ENCODE peak calls at places on chromosomes 6 and 20, in ten cellular contexts. W is MV-4-11; Q is hypothalamus; K is NCI-H774; T is effector CD4-positive, alpha-beta T cell; N is adrenal gland; Z is iPS-NIHi11; A is AG08396; J is T-cell; I is NCI-H2029. M is an unnamed sample.

GRCh38 chr20:24773751-24774201 is 175.3 kb upstream of the CST7 start:
- DNase-seq in W (peak; percentile 53), Q (no peak), K (no peak), T (no peak), N (no peak), Z (no peak), A (peak; percentile 55), J (peak; percentile 2), I (no peak), M (peak; percentile 9)

GRCh38 chr20:57627972-57628650 is 7.9 kb upstream of the ZBP1 start:
- DNase-seq in W (peak; percentile 80), Q (no peak), K (no peak), T (peak; percentile 52), N (peak; percentile 50), Z (no peak), A (no peak), J (peak; percentile 77), I (no peak), M (no peak)

GRCh38 chr6:2818593-2818992 is 23.1 kb downstream of the SERPINB1 start:
- DNase-seq in W (peak; percentile 12), Q (no peak), K (no peak), T (no peak), N (no peak), Z (no peak), A (no peak), J (no peak), I (no peak), M (no peak)

GRCh38 chr20:3744806-3745685 is 12.6 kb downstream of the HSPA12B start:
- DNase-seq in W (peak; percentile 74), Q (no peak), K (peak; percentile 65), T (peak; percentile 71), N (peak; percentile 88), Z (peak; percentile 96), A (no peak), J (peak; percentile 75), I (peak; percentile 68), M (peak; percentile 69)

GRCh38 chr6:15242937-15243614 is 2.8 kb upstream of the JARID2 start:
- DNase-seq in W (no peak), Q (no peak), K (no peak), T (no peak), N (no peak), Z (no peak), A (no peak), J (no peak), I (no peak), M (no peak)

GRCh38 chr6:116420341-116420740 is 40.8 kb upstream of the CALHM6 start:
- DNase-seq in W (no peak), Q (no peak), K (no peak), T (no peak), N (no peak), Z (no peak), A (no peak), J (no peak), I (no peak), M (no peak)

GRCh38 chr20:56566621-56567020 is 33.6 kb downstream of the FAM209B start:
- DNase-seq in W (peak; percentile 69), Q (no peak), K (no peak), T (no peak), N (peak; percentile 62), Z (no peak), A (no peak), J (no peak), I (peak; percentile 70), M (no peak)

GRCh38 chr6:5205877-5206840 is 54.6 kb downstream of the LYRM4 start:
- DNase-seq in W (peak; percentile 79), Q (peak; percentile 52), K (no peak), T (no peak), N (peak; percentile 66), Z (no peak), A (peak; percentile 42), J (no peak), I (peak; percentile 69), M (no peak)

GRCh38 chr6:25603251-25603650 is 48.8 kb upstream of the SCGN start:
- DNase-seq in W (no peak), Q (no peak), K (no peak), T (no peak), N (no peak), Z (no peak), A (no peak), J (no peak), I (no peak), M (no peak)

GRCh38 chr6:20034408-20034769 is 177.9 kb downstream of the MBOAT1 start:
- DNase-seq in W (no peak), Q (no peak), K (no peak), T (no peak), N (no peak), Z (no peak), A (no peak), J (no peak), I (peak; percentile 80), M (no peak)

GRCh38 chr6:17721671-17722070 is 14.9 kb upstream of the NUP153 start:
- DNase-seq in W (no peak), Q (no peak), K (no peak), T (no peak), N (no peak), Z (no peak), A (no peak), J (no peak), I (no peak), M (no peak)

GRCh38 chr6:142537612-142538478 is 236.0 kb downstream of the ADGRG6 start:
- DNase-seq in W (no peak), Q (no peak), K (peak; percentile 10), T (no peak), N (no peak), Z (peak; percentile 10), A (no peak), J (no peak), I (no peak), M (no peak)

GRCh38 chr6:80767808-80768207 is 661.3 kb downstream of the BCKDHB start:
- DNase-seq in W (no peak), Q (no peak), K (no peak), T (no peak), N (peak; percentile 34), Z (peak; percentile 19), A (peak; percentile 66), J (no peak), I (no peak), M (no peak)

GRCh38 chr6:43926644-43927524 is 156.9 kb downstream of the VEGFA start:
- DNase-seq in W (peak; percentile 96), Q (peak; percentile 4), K (peak; percentile 31), T (no peak), N (no peak), Z (peak; percentile 57), A (peak; percentile 29), J (no peak), I (peak; percentile 56), M (no peak)

GRCh38 chr20:844473-845225 is 11.1 kb downstream of the FAM110A start:
- DNase-seq in W (peak; percentile 83), Q (peak; percentile 66), K (peak; percentile 91), T (peak; percentile 92), N (peak; percentile 96), Z (peak; percentile 97), A (peak; percentile 97), J (peak; percentile 92), I (peak; percentile 95), M (peak; percentile 95)

GRCh38 chr20:539848-540247 is 3.7 kb downstream of the CSNK2A1 start:
- DNase-seq in W (no peak), Q (no peak), K (no peak), T (no peak), N (peak; percentile 29), Z (no peak), A (peak; percentile 40), J (no peak), I (no peak), M (no peak)

M was measured in T-helper 2 cell.